ENCODE peak calls at places on chromosomes 3 and 15, in eight cellular contexts. L, U, A, S, K, Q, I and M are unnamed samples.
A peak's percentile ranks its signal among the peaks of the same experiment; 100 is the strongest.

GRCh38 chr15:73127302-73127936 is 75.2 kb downstream of the NEO1 start:
- DNase-seq in L (peak; percentile 40), U (no peak), A (no peak), S (peak; percentile 47), K (no peak), Q (peak; percentile 28), I (peak; percentile 52), M (peak; percentile 45)

GRCh38 chr3:23294770-23295387 is 91.8 kb downstream of the UBE2E2 start:
- DNase-seq in L (no peak), U (no peak), A (no peak), S (no peak), K (no peak), Q (no peak), I (no peak), M (no peak)

GRCh38 chr15:66564136-66565041 is 1.4 kb downstream of the LCTL start:
- DNase-seq in L (no peak), U (no peak), A (no peak), S (no peak), K (no peak), Q (peak; percentile 66), I (no peak), M (no peak)

GRCh38 chr3:17149744-17150143 is 265.0 kb downstream of the PLCL2 start:
- DNase-seq in L (no peak), U (no peak), A (no peak), S (no peak), K (no peak), Q (no peak), I (no peak), M (no peak)

GRCh38 chr3:7640787-7641186 is 779.9 kb downstream of the GRM7 start:
- DNase-seq in L (no peak), U (no peak), A (no peak), S (no peak), K (no peak), Q (no peak), I (no peak), M (no peak)

GRCh38 chr15:40243126-40243810 is 4.4 kb downstream of the PAK6 start:
- DNase-seq in L (no peak), U (peak; percentile 33), A (peak; percentile 10), S (peak; percentile 64), K (no peak), Q (peak; percentile 25), I (no peak), M (no peak)

GRCh38 chr3:125683067-125683844 is 88.0 kb upstream of the OSBPL11 start:
- DNase-seq in L (no peak), U (peak; percentile 94), A (no peak), S (no peak), K (no peak), Q (no peak), I (no peak), M (peak; percentile 81)

GRCh38 chr3:71442648-71443047 is 140.9 kb downstream of the FOXP1 start:
- DNase-seq in L (no peak), U (no peak), A (no peak), S (no peak), K (no peak), Q (no peak), I (no peak), M (no peak)

GRCh38 chr3:124611520-124611919 is 118.7 kb upstream of the UMPS start:
- DNase-seq in L (no peak), U (no peak), A (no peak), S (no peak), K (no peak), Q (no peak), I (no peak), M (no peak)

GRCh38 chr15:92803852-92804609 is 96.1 kb upstream of the CHD2 start:
- DNase-seq in L (peak; percentile 99), U (peak; percentile 92), A (peak; percentile 60), S (peak; percentile 86), K (peak; percentile 91), Q (no peak), I (peak; percentile 100), M (no peak)

GRCh38 chr15:48143856-48144255 is 23.1 kb downstream of the SLC24A5 start:
- DNase-seq in L (peak; percentile 15), U (no peak), A (no peak), S (no peak), K (no peak), Q (no peak), I (no peak), M (no peak)

GRCh38 chr3:111392911-111393351 is 149.1 kb upstream of the CD96 start:
- DNase-seq in L (no peak), U (no peak), A (no peak), S (no peak), K (no peak), Q (no peak), I (peak; percentile 46), M (peak; percentile 25)

GRCh38 chr3:117218709-117219108 is 509.1 kb downstream of the TUSC7 start:
- DNase-seq in L (peak; percentile 26), U (no peak), A (no peak), S (no peak), K (no peak), Q (no peak), I (no peak), M (no peak)

GRCh38 chr3:44240061-44240460 is 1.6 kb upstream of the TOPAZ1 start:
- DNase-seq in L (no peak), U (no peak), A (no peak), S (no peak), K (no peak), Q (no peak), I (no peak), M (no peak)

GRCh38 chr3:179451335-179452165 is at the start of gene GNB4:
- DNase-seq in L (peak; percentile 95), U (peak; percentile 88), A (peak; percentile 73), S (peak; percentile 88), K (peak; percentile 94), Q (peak; percentile 90), I (peak; percentile 75), M (peak; percentile 83)

GRCh38 chr3:27219127-27219860 is 149.9 kb downstream of the NEK10 start:
- DNase-seq in L (peak; percentile 48), U (no peak), A (no peak), S (no peak), K (no peak), Q (no peak), I (no peak), M (no peak)

GRCh38 chr15:45468294-45468693 is 54.3 kb downstream of the SLC30A4 start:
- DNase-seq in L (no peak), U (no peak), A (no peak), S (no peak), K (no peak), Q (no peak), I (no peak), M (no peak)

GRCh38 chr15:33963831-33964664 is 4.2 kb upstream of the CHRM5 start:
- DNase-seq in L (peak; percentile 46), U (no peak), A (no peak), S (peak; percentile 21), K (no peak), Q (peak; percentile 46), I (peak; percentile 49), M (no peak)

GRCh38 chr3:50100956-50101845 is 12.5 kb downstream of the RBM5 start:
- DNase-seq in L (peak; percentile 40), U (no peak), A (no peak), S (no peak), K (no peak), Q (no peak), I (no peak), M (peak; percentile 42)

GRCh38 chr3:112814256-112814655 is 32.4 kb downstream of the CD200R1L start:
- DNase-seq in L (peak; percentile 91), U (no peak), A (no peak), S (no peak), K (no peak), Q (no peak), I (peak; percentile 82), M (no peak)

GRCh38 chr3:157532529-157533297 is 29.5 kb upstream of the VEPH1 start:
- DNase-seq in L (peak; percentile 97), U (no peak), A (no peak), S (peak; percentile 69), K (no peak), Q (peak; percentile 61), I (peak; percentile 64), M (peak; percentile 22)

GRCh38 chr3:66490984-66491383 is 9.8 kb downstream of the LRIG1 start:
- DNase-seq in L (no peak), U (no peak), A (no peak), S (no peak), K (no peak), Q (no peak), I (no peak), M (no peak)
- H3K4me3 ChIP-seq in L (no peak overlapping the region), U (no peak overlapping the region), A (no peak overlapping the region), S (no peak overlapping the region), K (no peak overlapping the region), Q (no peak overlapping the region), I (no peak overlapping the region), M (no peak overlapping the region)

DNA sequence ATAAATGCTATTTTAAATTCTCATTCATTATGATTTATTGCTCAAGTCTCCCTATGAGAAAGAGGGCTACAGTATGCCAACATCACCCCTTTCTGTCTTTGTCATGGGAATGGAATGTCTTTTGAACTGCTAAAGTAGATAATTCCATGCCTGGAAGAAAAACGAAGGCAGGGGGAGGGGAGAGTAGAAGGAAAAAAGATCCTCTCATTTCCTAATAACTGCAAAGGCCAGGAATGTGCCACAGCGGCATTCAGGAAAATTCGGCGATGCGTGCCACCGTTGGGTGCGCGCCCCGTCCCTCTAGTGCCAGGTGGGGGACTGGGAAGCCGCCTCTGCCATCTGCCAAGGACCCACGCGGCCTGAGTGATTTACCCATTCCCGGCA is 54.7 kb downstream of the CPN2 start:
- DNase-seq in L (peak; percentile 75), U (peak; percentile 68), A (no peak), S (no peak), K (peak; percentile 84), Q (peak; percentile 85), I (peak; percentile 66), M (no peak)
- H3K4me3 ChIP-seq in L (peak overlapping the region; percentile 42), U (peak overlapping the region; percentile 25), A (peak overlapping the region; percentile 42), S (no peak overlapping the region), K (no peak overlapping the region), Q (peak overlapping the region; percentile 32), I (no peak overlapping the region), M (no peak overlapping the region)

DNA sequence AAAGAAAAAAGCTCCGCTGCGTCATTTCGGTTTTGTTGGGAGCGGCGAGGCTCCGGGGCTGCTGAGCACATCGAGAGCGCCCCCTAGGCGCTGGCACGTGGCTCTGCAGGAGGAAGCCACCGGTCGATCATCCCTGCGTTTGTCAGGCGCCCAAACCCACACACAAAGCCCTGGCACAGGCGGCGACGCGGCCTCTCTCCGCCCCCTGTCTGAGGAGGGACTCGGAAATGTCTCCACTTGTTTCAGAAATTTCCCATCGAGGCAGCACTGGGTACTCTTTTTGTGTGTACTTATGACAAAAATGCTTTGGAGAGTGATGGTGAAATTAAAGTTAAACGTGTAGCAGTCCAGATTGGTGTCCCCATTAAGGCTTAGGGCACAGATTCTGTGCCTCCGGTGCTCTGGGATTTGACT is 407.3 kb upstream of the ONECUT1 start:
- DNase-seq in L (peak; percentile 69), U (peak; percentile 70), A (peak; percentile 63), S (peak; percentile 56), K (peak; percentile 86), Q (peak; percentile 82), I (peak; percentile 80), M (peak; percentile 77)
- H3K4me3 ChIP-seq in L (no peak overlapping the region), U (no peak overlapping the region), A (no peak overlapping the region), S (no peak overlapping the region), K (no peak overlapping the region), Q (no peak overlapping the region), I (peak overlapping the region; percentile 31), M (peak overlapping the region; percentile 84)

DNA sequence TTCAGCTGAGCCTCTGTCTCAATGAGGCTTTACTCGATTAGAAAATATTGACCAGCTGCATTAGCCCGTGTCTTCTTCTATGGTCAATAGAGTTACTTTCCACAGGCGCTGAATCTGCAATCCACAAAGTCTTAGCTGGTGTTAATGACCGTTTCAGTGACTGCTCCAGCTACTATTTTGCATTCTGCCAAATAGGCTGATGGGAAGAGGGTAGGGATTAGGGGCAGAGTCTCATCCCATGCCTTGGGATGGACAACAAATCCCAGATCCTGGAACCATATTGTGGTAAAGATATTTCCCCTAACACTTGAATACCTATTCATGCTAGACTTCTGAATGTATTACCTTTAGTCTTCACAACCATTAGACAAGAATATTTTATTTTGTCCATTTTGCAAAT is 29.5 kb upstream of the MAGI1 start:
- DNase-seq in L (no peak), U (no peak), A (no peak), S (no peak), K (no peak), Q (no peak), I (no peak), M (no peak)
- H3K4me3 ChIP-seq in L (no peak overlapping the region), U (no peak overlapping the region), A (no peak overlapping the region), S (no peak overlapping the region), K (no peak overlapping the region), Q (no peak overlapping the region), I (peak overlapping the region; percentile 49), M (no peak overlapping the region)